ENCODE peak calls at places on chromosomes 13 and 19, in six cellular contexts. One of them, this sample, is unnamed.

GRCh38 chr19:49145485-49146407 is 9.4 kb downstream of the HRC start:
- ATAC-seq in stimulated activated naive B cell treated with anti-CD40 and anti-IgM and Interleukin-4, amounts not matched to agents 10 μg/mL and 1 μg/mL and 100 μg/mL, for 72 hours: peak
- ATAC-seq in left lung: peak
- ATAC-seq in activated T-cell treated with anti-CD3 and anti-CD28 coated beads, Interleukin-2, amount 50 U/mL, for 4 hours: peak
- ATAC-seq in left colon: peak
- ATAC-seq in Right ventricle myocardium inferior: peak
- ATAC-seq in this sample: peak

GRCh38 chr13:112837371-112838037 is 131.5 kb upstream of the MCF2L start:
- ATAC-seq in stimulated activated naive B cell treated with anti-CD40 and anti-IgM and Interleukin-4, amounts not matched to agents 10 μg/mL and 1 μg/mL and 100 μg/mL, for 72 hours: no peak
- ATAC-seq in activated T-cell treated with anti-CD3 and anti-CD28 coated beads, Interleukin-2, amount 50 U/mL, for 4 hours: no peak
- ATAC-seq in left lung: peak
- ATAC-seq in Right ventricle myocardium inferior: peak
- ATAC-seq in left colon: no peak
- ATAC-seq in this sample: no peak

GRCh38 chr19:35767288-35768081 is 7.9 kb upstream of the ARHGAP33 start:
- ATAC-seq in Right ventricle myocardium inferior: peak
- ATAC-seq in stimulated activated naive B cell treated with anti-CD40 and anti-IgM and Interleukin-4, amounts not matched to agents 10 μg/mL and 1 μg/mL and 100 μg/mL, for 72 hours: no peak
- ATAC-seq in left colon: peak
- ATAC-seq in activated T-cell treated with anti-CD3 and anti-CD28 coated beads, Interleukin-2, amount 50 U/mL, for 4 hours: peak
- ATAC-seq in left lung: no peak
- ATAC-seq in this sample: peak

GRCh38 chr13:87235621-87236020 is 435.6 kb upstream of the SLITRK5 start:
- ATAC-seq in Right ventricle myocardium inferior: no peak
- ATAC-seq in left colon: no peak
- ATAC-seq in stimulated activated naive B cell treated with anti-CD40 and anti-IgM and Interleukin-4, amounts not matched to agents 10 μg/mL and 1 μg/mL and 100 μg/mL, for 72 hours: no peak
- ATAC-seq in activated T-cell treated with anti-CD3 and anti-CD28 coated beads, Interleukin-2, amount 50 U/mL, for 4 hours: no peak
- ATAC-seq in left lung: no peak
- ATAC-seq in this sample: no peak

GRCh38 chr19:54341295-54341694 is 2.3 kb upstream of the LILRA4 start:
- ATAC-seq in stimulated activated naive B cell treated with anti-CD40 and anti-IgM and Interleukin-4, amounts not matched to agents 10 μg/mL and 1 μg/mL and 100 μg/mL, for 72 hours: no peak
- ATAC-seq in Right ventricle myocardium inferior: no peak
- ATAC-seq in activated T-cell treated with anti-CD3 and anti-CD28 coated beads, Interleukin-2, amount 50 U/mL, for 4 hours: no peak
- ATAC-seq in left colon: no peak
- ATAC-seq in left lung: no peak
- ATAC-seq in this sample: no peak

GRCh38 chr13:49731766-49732165 is 40.5 kb upstream of the EBPL start:
- ATAC-seq in left lung: no peak
- ATAC-seq in stimulated activated naive B cell treated with anti-CD40 and anti-IgM and Interleukin-4, amounts not matched to agents 10 μg/mL and 1 μg/mL and 100 μg/mL, for 72 hours: no peak
- ATAC-seq in Right ventricle myocardium inferior: no peak
- ATAC-seq in left colon: no peak
- ATAC-seq in activated T-cell treated with anti-CD3 and anti-CD28 coated beads, Interleukin-2, amount 50 U/mL, for 4 hours: no peak
- ATAC-seq in this sample: no peak

GRCh38 chr19:31408460-31409124 is 59.4 kb upstream of the TSHZ3 start:
- ATAC-seq in stimulated activated naive B cell treated with anti-CD40 and anti-IgM and Interleukin-4, amounts not matched to agents 10 μg/mL and 1 μg/mL and 100 μg/mL, for 72 hours: no peak
- ATAC-seq in Right ventricle myocardium inferior: peak
- ATAC-seq in left colon: no peak
- ATAC-seq in left lung: peak
- ATAC-seq in activated T-cell treated with anti-CD3 and anti-CD28 coated beads, Interleukin-2, amount 50 U/mL, for 4 hours: no peak
- ATAC-seq in this sample: peak

GRCh38 chr13:106331116-106331515 is 204.3 kb downstream of the EFNB2 start:
- ATAC-seq in activated T-cell treated with anti-CD3 and anti-CD28 coated beads, Interleukin-2, amount 50 U/mL, for 4 hours: no peak
- ATAC-seq in left colon: peak
- ATAC-seq in left lung: no peak
- ATAC-seq in stimulated activated naive B cell treated with anti-CD40 and anti-IgM and Interleukin-4, amounts not matched to agents 10 μg/mL and 1 μg/mL and 100 μg/mL, for 72 hours: no peak
- ATAC-seq in Right ventricle myocardium inferior: no peak
- ATAC-seq in this sample: no peak

GRCh38 chr13:40813662-40814454 is 24.4 kb downstream of the SLC25A15 start:
- ATAC-seq in left colon: peak
- ATAC-seq in Right ventricle myocardium inferior: no peak
- ATAC-seq in stimulated activated naive B cell treated with anti-CD40 and anti-IgM and Interleukin-4, amounts not matched to agents 10 μg/mL and 1 μg/mL and 100 μg/mL, for 72 hours: peak
- ATAC-seq in activated T-cell treated with anti-CD3 and anti-CD28 coated beads, Interleukin-2, amount 50 U/mL, for 4 hours: no peak
- ATAC-seq in left lung: peak
- ATAC-seq in this sample: peak

GRCh38 chr13:73677041-73677589 is 457.1 kb downstream of the KLF12 start:
- ATAC-seq in left lung: no peak
- ATAC-seq in activated T-cell treated with anti-CD3 and anti-CD28 coated beads, Interleukin-2, amount 50 U/mL, for 4 hours: no peak
- ATAC-seq in left colon: peak
- ATAC-seq in Right ventricle myocardium inferior: no peak
- ATAC-seq in stimulated activated naive B cell treated with anti-CD40 and anti-IgM and Interleukin-4, amounts not matched to agents 10 μg/mL and 1 μg/mL and 100 μg/mL, for 72 hours: no peak
- ATAC-seq in this sample: peak

GRCh38 chr19:51323481-51323891 is 12.0 kb downstream of the IGLON5 start:
- ATAC-seq in Right ventricle myocardium inferior: no peak
- ATAC-seq in stimulated activated naive B cell treated with anti-CD40 and anti-IgM and Interleukin-4, amounts not matched to agents 10 μg/mL and 1 μg/mL and 100 μg/mL, for 72 hours: no peak
- ATAC-seq in activated T-cell treated with anti-CD3 and anti-CD28 coated beads, Interleukin-2, amount 50 U/mL, for 4 hours: no peak
- ATAC-seq in left colon: no peak
- ATAC-seq in left lung: no peak
- ATAC-seq in this sample: no peak

GRCh38 chr19:56071151-56071550 is 49.9 kb downstream of the ZNF787 start:
- ATAC-seq in activated T-cell treated with anti-CD3 and anti-CD28 coated beads, Interleukin-2, amount 50 U/mL, for 4 hours: no peak
- ATAC-seq in left colon: peak
- ATAC-seq in left lung: no peak
- ATAC-seq in stimulated activated naive B cell treated with anti-CD40 and anti-IgM and Interleukin-4, amounts not matched to agents 10 μg/mL and 1 μg/mL and 100 μg/mL, for 72 hours: no peak
- ATAC-seq in Right ventricle myocardium inferior: no peak
- ATAC-seq in this sample: no peak

GRCh38 chr13:29502391-29503008 is 93.0 kb downstream of the SLC7A1 start:
- ATAC-seq in Right ventricle myocardium inferior: no peak
- ATAC-seq in activated T-cell treated with anti-CD3 and anti-CD28 coated beads, Interleukin-2, amount 50 U/mL, for 4 hours: no peak
- ATAC-seq in stimulated activated naive B cell treated with anti-CD40 and anti-IgM and Interleukin-4, amounts not matched to agents 10 μg/mL and 1 μg/mL and 100 μg/mL, for 72 hours: no peak
- ATAC-seq in left lung: no peak
- ATAC-seq in left colon: no peak
- ATAC-seq in this sample: no peak

GRCh38 chr13:95226932-95227718 is 74.1 kb downstream of the ABCC4 start:
- ATAC-seq in stimulated activated naive B cell treated with anti-CD40 and anti-IgM and Interleukin-4, amounts not matched to agents 10 μg/mL and 1 μg/mL and 100 μg/mL, for 72 hours: peak
- ATAC-seq in left lung: peak
- ATAC-seq in left colon: peak
- ATAC-seq in Right ventricle myocardium inferior: peak
- ATAC-seq in activated T-cell treated with anti-CD3 and anti-CD28 coated beads, Interleukin-2, amount 50 U/mL, for 4 hours: no peak
- ATAC-seq in this sample: no peak

GRCh38 chr19:43641333-43641732 is 1.7 kb upstream of the CADM4 start:
- ATAC-seq in left colon: no peak
- ATAC-seq in stimulated activated naive B cell treated with anti-CD40 and anti-IgM and Interleukin-4, amounts not matched to agents 10 μg/mL and 1 μg/mL and 100 μg/mL, for 72 hours: no peak
- ATAC-seq in Right ventricle myocardium inferior: no peak
- ATAC-seq in left lung: no peak
- ATAC-seq in activated T-cell treated with anti-CD3 and anti-CD28 coated beads, Interleukin-2, amount 50 U/mL, for 4 hours: no peak
- ATAC-seq in this sample: no peak

GRCh38 chr19:49160450-49161189 is 3.0 kb downstream of the TRPM4 start:
- ATAC-seq in left lung: no peak
- ATAC-seq in Right ventricle myocardium inferior: no peak
- ATAC-seq in stimulated activated naive B cell treated with anti-CD40 and anti-IgM and Interleukin-4, amounts not matched to agents 10 μg/mL and 1 μg/mL and 100 μg/mL, for 72 hours: no peak
- ATAC-seq in activated T-cell treated with anti-CD3 and anti-CD28 coated beads, Interleukin-2, amount 50 U/mL, for 4 hours: no peak
- ATAC-seq in left colon: peak
- ATAC-seq in this sample: no peak

GRCh38 chr13:109610517-109610916 is 175.9 kb downstream of the IRS2 start:
- ATAC-seq in left colon: peak
- ATAC-seq in stimulated activated naive B cell treated with anti-CD40 and anti-IgM and Interleukin-4, amounts not matched to agents 10 μg/mL and 1 μg/mL and 100 μg/mL, for 72 hours: peak
- ATAC-seq in Right ventricle myocardium inferior: peak
- ATAC-seq in activated T-cell treated with anti-CD3 and anti-CD28 coated beads, Interleukin-2, amount 50 U/mL, for 4 hours: peak
- ATAC-seq in left lung: peak
- ATAC-seq in this sample: no peak

GRCh38 chr19:39927076-39927475 is 7.4 kb downstream of the FCGBP start:
- ATAC-seq in activated T-cell treated with anti-CD3 and anti-CD28 coated beads, Interleukin-2, amount 50 U/mL, for 4 hours: no peak
- ATAC-seq in left colon: peak
- ATAC-seq in Right ventricle myocardium inferior: no peak
- ATAC-seq in stimulated activated naive B cell treated with anti-CD40 and anti-IgM and Interleukin-4, amounts not matched to agents 10 μg/mL and 1 μg/mL and 100 μg/mL, for 72 hours: no peak
- ATAC-seq in left lung: no peak
- ATAC-seq in this sample: peak

GRCh38 chr13:107994137-107994536 is 221.2 kb downstream of the LIG4 start:
- ATAC-seq in stimulated activated naive B cell treated with anti-CD40 and anti-IgM and Interleukin-4, amounts not matched to agents 10 μg/mL and 1 μg/mL and 100 μg/mL, for 72 hours: no peak
- ATAC-seq in left lung: no peak
- ATAC-seq in left colon: no peak
- ATAC-seq in activated T-cell treated with anti-CD3 and anti-CD28 coated beads, Interleukin-2, amount 50 U/mL, for 4 hours: no peak
- ATAC-seq in Right ventricle myocardium inferior: no peak
- ATAC-seq in this sample: no peak

This sample was measured in esophagus mucosa.